ENCODE peak calls at places on chromosomes 2 and 18, in eight cellular contexts. H is fibroblast of pulmonary artery, I is NCI-H460, F is substantia nigra, O is bronchial epithelial cell, B is NCI-H748 treated with DMSO at 0.1 percent for 48 hours, U is endothelial cell, D is choroid plexus epithelial cell. Z is an unnamed sample.

GRCh38 chr2:83459456-83459855 is 999.6 kb downstream of the SUCLG1 start:
- DNase-seq in D (no peak), B (no peak), F (no peak), U (no peak), I (no peak), O (no peak), H (no peak), Z (no peak)

GRCh38 chr2:105150231-105150630 is 91.3 kb upstream of the GPR45 start:
- DNase-seq in I (no peak), O (no peak), U (no peak), H (no peak), D (no peak), B (no peak), F (no peak), Z (no peak)

GRCh38 chr2:200787351-200788128 is 24.2 kb upstream of the BZW1 start:
- DNase-seq in B (no peak), I (peak; percentile 99), D (peak; percentile 97), H (peak; percentile 96), O (peak; percentile 98), F (no peak), U (no peak), Z (peak; percentile 58)

GRCh38 chr2:137838255-137839092 is 125.8 kb upstream of the HNMT start:
- DNase-seq in F (no peak), O (peak; percentile 55), I (peak; percentile 46), B (no peak), H (peak; percentile 71), D (peak; percentile 75), U (peak; percentile 11), Z (peak; percentile 64)

GRCh38 chr2:240919786-240920782 is 13.9 kb downstream of the CROCC2 start:
- DNase-seq in B (no peak), I (no peak), O (no peak), D (no peak), F (no peak), H (no peak), U (peak; percentile 7), Z (no peak)

GRCh38 chr2:126790987-126791780 is 107.5 kb upstream of the TEX51 start:
- DNase-seq in U (no peak), H (no peak), B (no peak), F (no peak), O (no peak), D (no peak), I (no peak), Z (no peak)

GRCh38 chr2:240925191-240925575 is 19.0 kb downstream of the CROCC2 start:
- DNase-seq in B (no peak), O (no peak), U (peak; percentile 4), H (no peak), I (no peak), F (no peak), D (no peak), Z (no peak)

GRCh38 chr18:76619342-76620315 is 124.6 kb upstream of the ZNF516 start:
- DNase-seq in H (peak; percentile 86), U (peak; percentile 39), O (peak; percentile 95), B (no peak), I (no peak), D (peak; percentile 82), F (peak; percentile 34), Z (no peak)

GRCh38 chr18:45050712-45051639 is 370.3 kb downstream of the SETBP1 start:
- DNase-seq in F (no peak), U (no peak), H (peak; percentile 84), O (peak; percentile 88), I (peak; percentile 44), B (no peak), D (peak; percentile 75), Z (peak; percentile 8)

GRCh38 chr2:42110287-42110973 is 58.7 kb upstream of the EML4 start:
- DNase-seq in U (no peak), B (no peak), H (peak; percentile 71), F (no peak), I (no peak), O (no peak), D (peak; percentile 76), Z (no peak)

GRCh38 chr2:72148975-72149555 is 1.4 kb upstream of the CYP26B1 start:
- DNase-seq in U (peak; percentile 34), O (no peak), D (peak; percentile 37), H (peak; percentile 22), B (no peak), I (no peak), F (no peak), Z (no peak)